ENCODE peak calls at places on chromosomes 13 and 19, in nine cellular contexts. One of them, this sample, is unnamed.

GRCh38 chr13:79463604-79464003 is 17.4 kb upstream of the NDFIP2 start:
- DNase-seq in NCI-H748 treated with DMSO at 0.1 percent for 48 hours: no peak
- DNase-seq in stomach: no peak
- DNase-seq in fibroblast of pulmonary artery: no peak
- DNase-seq in aorta: no peak
- DNase-seq in SW 1271: no peak
- DNase-seq in NCI-H774: no peak
- DNase-seq in glomerular endothelial cell: no peak
- DNase-seq in activated CD4-positive, alpha-beta T cell treated with anti-CD3 and anti-CD28 coated beads for 36 hours: no peak
- DNase-seq in this sample: no peak

GRCh38 chr13:21717817-21718216 is 46.9 kb downstream of the FGF9 start:
- DNase-seq in NCI-H748 treated with DMSO at 0.1 percent for 48 hours: no peak
- DNase-seq in fibroblast of pulmonary artery: no peak
- DNase-seq in glomerular endothelial cell: no peak
- DNase-seq in SW 1271: no peak
- DNase-seq in stomach: no peak
- DNase-seq in NCI-H774: no peak
- DNase-seq in aorta: no peak
- DNase-seq in activated CD4-positive, alpha-beta T cell treated with anti-CD3 and anti-CD28 coated beads for 36 hours: no peak
- DNase-seq in this sample: no peak

GRCh38 chr13:77595166-77595810 is 59.8 kb downstream of the SCEL start:
- DNase-seq in NCI-H774: no peak
- DNase-seq in stomach: no peak
- DNase-seq in glomerular endothelial cell: no peak
- DNase-seq in SW 1271: no peak
- DNase-seq in activated CD4-positive, alpha-beta T cell treated with anti-CD3 and anti-CD28 coated beads for 36 hours: no peak
- DNase-seq in NCI-H748 treated with DMSO at 0.1 percent for 48 hours: no peak
- DNase-seq in aorta: no peak
- DNase-seq in fibroblast of pulmonary artery: no peak
- DNase-seq in this sample: no peak

GRCh38 chr13:97274782-97275252 is 52.7 kb downstream of the MBNL2 start:
- DNase-seq in stomach: no peak
- DNase-seq in fibroblast of pulmonary artery: peak; percentile 72
- DNase-seq in glomerular endothelial cell: no peak
- DNase-seq in NCI-H774: no peak
- DNase-seq in NCI-H748 treated with DMSO at 0.1 percent for 48 hours: no peak
- DNase-seq in activated CD4-positive, alpha-beta T cell treated with anti-CD3 and anti-CD28 coated beads for 36 hours: no peak
- DNase-seq in aorta: no peak
- DNase-seq in SW 1271: no peak
- DNase-seq in this sample: no peak

GRCh38 chr19:35558400-35559280 is 4.8 kb downstream of the ATP4A start:
- DNase-seq in fibroblast of pulmonary artery: no peak
- DNase-seq in glomerular endothelial cell: no peak
- DNase-seq in activated CD4-positive, alpha-beta T cell treated with anti-CD3 and anti-CD28 coated beads for 36 hours: no peak
- DNase-seq in SW 1271: no peak
- DNase-seq in stomach: no peak
- DNase-seq in NCI-H774: no peak
- DNase-seq in NCI-H748 treated with DMSO at 0.1 percent for 48 hours: no peak
- DNase-seq in aorta: peak; percentile 71
- DNase-seq in this sample: no peak

GRCh38 chr19:4523306-4524110 is 5.2 kb upstream of the PLIN4 start:
- DNase-seq in NCI-H774: no peak
- DNase-seq in stomach: peak; percentile 69
- DNase-seq in NCI-H748 treated with DMSO at 0.1 percent for 48 hours: no peak
- DNase-seq in aorta: no peak
- DNase-seq in fibroblast of pulmonary artery: peak; percentile 49
- DNase-seq in activated CD4-positive, alpha-beta T cell treated with anti-CD3 and anti-CD28 coated beads for 36 hours: peak; percentile 62
- DNase-seq in SW 1271: no peak
- DNase-seq in glomerular endothelial cell: no peak
- DNase-seq in this sample: no peak

GRCh38 chr13:23504188-23504587 is 66.0 kb upstream of the TNFRSF19 start:
- DNase-seq in NCI-H748 treated with DMSO at 0.1 percent for 48 hours: no peak
- DNase-seq in glomerular endothelial cell: no peak
- DNase-seq in aorta: no peak
- DNase-seq in stomach: no peak
- DNase-seq in NCI-H774: no peak
- DNase-seq in activated CD4-positive, alpha-beta T cell treated with anti-CD3 and anti-CD28 coated beads for 36 hours: no peak
- DNase-seq in SW 1271: no peak
- DNase-seq in fibroblast of pulmonary artery: no peak
- DNase-seq in this sample: no peak

GRCh38 chr19:10858204-10858828 is 10.1 kb downstream of the C19orf38 start:
- DNase-seq in fibroblast of pulmonary artery: peak; percentile 47
- DNase-seq in aorta: no peak
- DNase-seq in NCI-H774: no peak
- DNase-seq in glomerular endothelial cell: no peak
- DNase-seq in activated CD4-positive, alpha-beta T cell treated with anti-CD3 and anti-CD28 coated beads for 36 hours: peak; percentile 64
- DNase-seq in stomach: no peak
- DNase-seq in SW 1271: no peak
- DNase-seq in NCI-H748 treated with DMSO at 0.1 percent for 48 hours: no peak
- DNase-seq in this sample: no peak

GRCh38 chr19:10389863-10390262 is 9.5 kb upstream of the TYK2 start:
- DNase-seq in glomerular endothelial cell: no peak
- DNase-seq in NCI-H774: no peak
- DNase-seq in aorta: no peak
- DNase-seq in stomach: no peak
- DNase-seq in SW 1271: no peak
- DNase-seq in NCI-H748 treated with DMSO at 0.1 percent for 48 hours: no peak
- DNase-seq in activated CD4-positive, alpha-beta T cell treated with anti-CD3 and anti-CD28 coated beads for 36 hours: peak; percentile 59
- DNase-seq in fibroblast of pulmonary artery: peak; percentile 18
- DNase-seq in this sample: no peak

GRCh38 chr13:113598481-113598880 is 13.9 kb downstream of the TFDP1 start:
- DNase-seq in fibroblast of pulmonary artery: no peak
- DNase-seq in SW 1271: no peak
- DNase-seq in aorta: peak; percentile 44
- DNase-seq in stomach: no peak
- DNase-seq in glomerular endothelial cell: no peak
- DNase-seq in activated CD4-positive, alpha-beta T cell treated with anti-CD3 and anti-CD28 coated beads for 36 hours: no peak
- DNase-seq in NCI-H748 treated with DMSO at 0.1 percent for 48 hours: no peak
- DNase-seq in NCI-H774: no peak
- DNase-seq in this sample: peak; percentile 31

GRCh38 chr13:102846261-102847015 is 606 bp downstream of the ERCC5 start:
- DNase-seq in fibroblast of pulmonary artery: peak; percentile 43
- DNase-seq in NCI-H748 treated with DMSO at 0.1 percent for 48 hours: peak; percentile 36
- DNase-seq in SW 1271: no peak
- DNase-seq in aorta: peak; percentile 77
- DNase-seq in NCI-H774: no peak
- DNase-seq in activated CD4-positive, alpha-beta T cell treated with anti-CD3 and anti-CD28 coated beads for 36 hours: peak; percentile 67
- DNase-seq in stomach: peak; percentile 40
- DNase-seq in glomerular endothelial cell: no peak
- DNase-seq in this sample: peak; percentile 76

GRCh38 chr13:48562296-48563066 is 29.6 kb upstream of the RCBTB2 start:
- DNase-seq in activated CD4-positive, alpha-beta T cell treated with anti-CD3 and anti-CD28 coated beads for 36 hours: peak; percentile 76
- DNase-seq in stomach: no peak
- DNase-seq in NCI-H748 treated with DMSO at 0.1 percent for 48 hours: no peak
- DNase-seq in glomerular endothelial cell: no peak
- DNase-seq in SW 1271: no peak
- DNase-seq in aorta: no peak
- DNase-seq in fibroblast of pulmonary artery: no peak
- DNase-seq in NCI-H774: no peak
- DNase-seq in this sample: no peak

GRCh38 chr13:86710013-86710412 is 910.8 kb upstream of the SLITRK6 start:
- DNase-seq in stomach: no peak
- DNase-seq in NCI-H774: no peak
- DNase-seq in activated CD4-positive, alpha-beta T cell treated with anti-CD3 and anti-CD28 coated beads for 36 hours: no peak
- DNase-seq in NCI-H748 treated with DMSO at 0.1 percent for 48 hours: no peak
- DNase-seq in fibroblast of pulmonary artery: no peak
- DNase-seq in glomerular endothelial cell: no peak
- DNase-seq in aorta: no peak
- DNase-seq in SW 1271: no peak
- DNase-seq in this sample: no peak

GRCh38 chr19:46731007-46731501 is 14.1 kb upstream of the PRKD2 start:
- DNase-seq in stomach: peak; percentile 46
- DNase-seq in aorta: no peak
- DNase-seq in NCI-H748 treated with DMSO at 0.1 percent for 48 hours: no peak
- DNase-seq in SW 1271: no peak
- DNase-seq in fibroblast of pulmonary artery: peak; percentile 88
- DNase-seq in NCI-H774: no peak
- DNase-seq in glomerular endothelial cell: no peak
- DNase-seq in activated CD4-positive, alpha-beta T cell treated with anti-CD3 and anti-CD28 coated beads for 36 hours: no peak
- DNase-seq in this sample: no peak

This sample was measured in coronary artery.